ENCODE peak calls at places on chromosomes 11 and 22, in nine cellular contexts. One of them, this sample, is unnamed.

GRCh38 chr11:106585061-106585460 is 433.2 kb downstream of the GUCY1A2 start:
- DNase-seq in A549: no peak
- DNase-seq in HCT116: no peak
- DNase-seq in H1: no peak
- DNase-seq in SK-N-SH: peak
- DNase-seq in NB4: peak
- DNase-seq in endothelial cell of umbilical vein: no peak
- DNase-seq in K562: no peak
- DNase-seq in HepG2: peak
- DNase-seq in this sample: no peak

GRCh38 chr11:47593934-47594855 is at the start of gene C1QTNF4:
- DNase-seq in A549: no peak
- DNase-seq in HCT116: no peak
- DNase-seq in H1: peak
- DNase-seq in SK-N-SH: peak
- DNase-seq in NB4: no peak
- DNase-seq in endothelial cell of umbilical vein: no peak
- DNase-seq in K562: no peak
- DNase-seq in HepG2: no peak
- DNase-seq in this sample: peak

GRCh38 chr11:128946646-128947045 is 4.0 kb upstream of the TP53AIP1 start:
- DNase-seq in A549: no peak
- DNase-seq in HCT116: no peak
- DNase-seq in H1: no peak
- DNase-seq in SK-N-SH: no peak
- DNase-seq in NB4: no peak
- DNase-seq in endothelial cell of umbilical vein: no peak
- DNase-seq in K562: no peak
- DNase-seq in HepG2: no peak
- DNase-seq in this sample: no peak

GRCh38 chr22:20455709-20456063 is 18.1 kb upstream of the SCARF2 start:
- DNase-seq in A549: no peak
- DNase-seq in HCT116: no peak
- DNase-seq in H1: no peak
- DNase-seq in SK-N-SH: no peak
- DNase-seq in NB4: no peak
- DNase-seq in endothelial cell of umbilical vein: no peak
- DNase-seq in K562: no peak
- DNase-seq in HepG2: no peak
- DNase-seq in this sample: no peak

GRCh38 chr11:34614334-34615113 is 6.4 kb upstream of the EHF start:
- DNase-seq in A549: no peak
- DNase-seq in HCT116: no peak
- DNase-seq in H1: no peak
- DNase-seq in SK-N-SH: no peak
- DNase-seq in NB4: peak
- DNase-seq in endothelial cell of umbilical vein: no peak
- DNase-seq in K562: no peak
- DNase-seq in HepG2: no peak
- DNase-seq in this sample: no peak

GRCh38 chr11:107957109-107957588 is 28.9 kb downstream of the RAB39A start:
- DNase-seq in A549: no peak
- DNase-seq in HCT116: no peak
- DNase-seq in H1: no peak
- DNase-seq in SK-N-SH: peak
- DNase-seq in NB4: no peak
- DNase-seq in endothelial cell of umbilical vein: no peak
- DNase-seq in K562: no peak
- DNase-seq in HepG2: no peak
- DNase-seq in this sample: no peak

GRCh38 chr11:44065161-44065571 is 904 bp upstream of the ACCS start:
- DNase-seq in A549: no peak
- DNase-seq in HCT116: no peak
- DNase-seq in H1: no peak
- DNase-seq in SK-N-SH: no peak
- DNase-seq in NB4: no peak
- DNase-seq in endothelial cell of umbilical vein: no peak
- DNase-seq in K562: no peak
- DNase-seq in HepG2: no peak
- DNase-seq in this sample: no peak

GRCh38 chr11:83070878-83071640 is 638 bp downstream of the RAB30 start:
- DNase-seq in A549: peak
- DNase-seq in HCT116: no peak
- DNase-seq in H1: no peak
- DNase-seq in SK-N-SH: peak
- DNase-seq in NB4: no peak
- DNase-seq in endothelial cell of umbilical vein: no peak
- DNase-seq in K562: no peak
- DNase-seq in HepG2: no peak
- DNase-seq in this sample: peak

GRCh38 chr11:47652070-47652469 is 9.7 kb upstream of the MTCH2 start:
- DNase-seq in A549: no peak
- DNase-seq in HCT116: no peak
- DNase-seq in H1: no peak
- DNase-seq in SK-N-SH: no peak
- DNase-seq in NB4: no peak
- DNase-seq in endothelial cell of umbilical vein: no peak
- DNase-seq in K562: no peak
- DNase-seq in HepG2: no peak
- DNase-seq in this sample: no peak

GRCh38 chr11:12585861-12586260 is 88.4 kb upstream of the TEAD1 start:
- DNase-seq in A549: no peak
- DNase-seq in HCT116: no peak
- DNase-seq in H1: no peak
- DNase-seq in SK-N-SH: no peak
- DNase-seq in NB4: no peak
- DNase-seq in endothelial cell of umbilical vein: no peak
- DNase-seq in K562: no peak
- DNase-seq in HepG2: no peak
- DNase-seq in this sample: no peak

GRCh38 chr11:1327064-1327460 is 17.6 kb upstream of the TOLLIP start:
- DNase-seq in A549: no peak
- DNase-seq in HCT116: no peak
- DNase-seq in H1: no peak
- DNase-seq in SK-N-SH: no peak
- DNase-seq in NB4: no peak
- DNase-seq in endothelial cell of umbilical vein: no peak
- DNase-seq in K562: no peak
- DNase-seq in HepG2: no peak
- DNase-seq in this sample: no peak

GRCh38 chr11:120832609-120833221 is 191.2 kb upstream of the TBCEL start:
- DNase-seq in A549: no peak
- DNase-seq in HCT116: no peak
- DNase-seq in H1: no peak
- DNase-seq in SK-N-SH: no peak
- DNase-seq in NB4: no peak
- DNase-seq in endothelial cell of umbilical vein: no peak
- DNase-seq in K562: no peak
- DNase-seq in HepG2: no peak
- DNase-seq in this sample: no peak

GRCh38 chr11:650482-650881 is 13.4 kb downstream of the DRD4 start:
- DNase-seq in A549: no peak
- DNase-seq in HCT116: no peak
- DNase-seq in H1: no peak
- DNase-seq in SK-N-SH: no peak
- DNase-seq in NB4: no peak
- DNase-seq in endothelial cell of umbilical vein: no peak
- DNase-seq in K562: no peak
- DNase-seq in HepG2: no peak
- DNase-seq in this sample: no peak

GRCh38 chr11:10317776-10318526 is 13.1 kb downstream of the ADM start:
- DNase-seq in A549: no peak
- DNase-seq in HCT116: no peak
- DNase-seq in H1: no peak
- DNase-seq in SK-N-SH: no peak
- DNase-seq in NB4: no peak
- DNase-seq in endothelial cell of umbilical vein: no peak
- DNase-seq in K562: no peak
- DNase-seq in HepG2: no peak
- DNase-seq in this sample: no peak

GRCh38 chr11:45246241-45246640 is 39.9 kb downstream of the SYT13 start:
- DNase-seq in A549: no peak
- DNase-seq in HCT116: no peak
- DNase-seq in H1: no peak
- DNase-seq in SK-N-SH: no peak
- DNase-seq in NB4: no peak
- DNase-seq in endothelial cell of umbilical vein: no peak
- DNase-seq in K562: no peak
- DNase-seq in HepG2: no peak
- DNase-seq in this sample: no peak

GRCh38 chr11:103317118-103317517 is 207.9 kb downstream of the DYNC2H1 start:
- DNase-seq in A549: no peak
- DNase-seq in HCT116: no peak
- DNase-seq in H1: no peak
- DNase-seq in SK-N-SH: no peak
- DNase-seq in NB4: no peak
- DNase-seq in endothelial cell of umbilical vein: peak
- DNase-seq in K562: no peak
- DNase-seq in HepG2: no peak
- DNase-seq in this sample: no peak

GRCh38 chr22:42316988-42317387 is 46.5 kb upstream of the TCF20 start:
- DNase-seq in A549: no peak
- DNase-seq in HCT116: no peak
- DNase-seq in H1: no peak
- DNase-seq in SK-N-SH: no peak
- DNase-seq in NB4: peak
- DNase-seq in endothelial cell of umbilical vein: no peak
- DNase-seq in K562: peak
- DNase-seq in HepG2: no peak
- DNase-seq in this sample: no peak

GRCh38 chr11:133240908-133241307 is 291.4 kb downstream of the OPCML start:
- DNase-seq in A549: no peak
- DNase-seq in HCT116: no peak
- DNase-seq in H1: no peak
- DNase-seq in SK-N-SH: no peak
- DNase-seq in NB4: no peak
- DNase-seq in endothelial cell of umbilical vein: no peak
- DNase-seq in K562: no peak
- DNase-seq in HepG2: no peak
- DNase-seq in this sample: no peak

GRCh38 chr22:18968011-18968749 is 32.1 kb upstream of the PRODH start:
- DNase-seq in A549: no peak
- DNase-seq in HCT116: no peak
- DNase-seq in H1: peak
- DNase-seq in SK-N-SH: no peak
- DNase-seq in NB4: peak
- DNase-seq in endothelial cell of umbilical vein: no peak
- DNase-seq in K562: peak
- DNase-seq in HepG2: no peak
- DNase-seq in this sample: peak

GRCh38 chr11:7667460-7667859 is 5.8 kb downstream of the CYB5R2 start:
- DNase-seq in A549: no peak
- DNase-seq in HCT116: no peak
- DNase-seq in H1: peak
- DNase-seq in SK-N-SH: no peak
- DNase-seq in NB4: no peak
- DNase-seq in endothelial cell of umbilical vein: no peak
- DNase-seq in K562: no peak
- DNase-seq in HepG2: no peak
- DNase-seq in this sample: no peak

GRCh38 chr11:4704790-4705334 is 278 bp downstream of the MMP26 start:
- DNase-seq in A549: no peak
- DNase-seq in HCT116: no peak
- DNase-seq in H1: peak
- DNase-seq in SK-N-SH: no peak
- DNase-seq in NB4: peak
- DNase-seq in endothelial cell of umbilical vein: no peak
- DNase-seq in K562: no peak
- DNase-seq in HepG2: no peak
- DNase-seq in this sample: no peak

GRCh38 chr11:27582686-27583085 is 76.1 kb upstream of the LIN7C start:
- DNase-seq in A549: no peak
- DNase-seq in HCT116: no peak
- DNase-seq in H1: no peak
- DNase-seq in SK-N-SH: no peak
- DNase-seq in NB4: no peak
- DNase-seq in endothelial cell of umbilical vein: no peak
- DNase-seq in K562: no peak
- DNase-seq in HepG2: no peak
- DNase-seq in this sample: no peak
- TF ChIP-seq MAX in A549: no peak
- TF ChIP-seq MAX in HCT116: no peak
- TF ChIP-seq MAX in H1: no peak
- TF ChIP-seq MAX in SK-N-SH: no peak
- TF ChIP-seq MAX in NB4: no peak
- TF ChIP-seq MAX in endothelial cell of umbilical vein: no peak
- TF ChIP-seq MAX in K562: no peak
- TF ChIP-seq MAX in HepG2: no peak
- TF ChIP-seq MAX in this sample: no peak

DNA sequence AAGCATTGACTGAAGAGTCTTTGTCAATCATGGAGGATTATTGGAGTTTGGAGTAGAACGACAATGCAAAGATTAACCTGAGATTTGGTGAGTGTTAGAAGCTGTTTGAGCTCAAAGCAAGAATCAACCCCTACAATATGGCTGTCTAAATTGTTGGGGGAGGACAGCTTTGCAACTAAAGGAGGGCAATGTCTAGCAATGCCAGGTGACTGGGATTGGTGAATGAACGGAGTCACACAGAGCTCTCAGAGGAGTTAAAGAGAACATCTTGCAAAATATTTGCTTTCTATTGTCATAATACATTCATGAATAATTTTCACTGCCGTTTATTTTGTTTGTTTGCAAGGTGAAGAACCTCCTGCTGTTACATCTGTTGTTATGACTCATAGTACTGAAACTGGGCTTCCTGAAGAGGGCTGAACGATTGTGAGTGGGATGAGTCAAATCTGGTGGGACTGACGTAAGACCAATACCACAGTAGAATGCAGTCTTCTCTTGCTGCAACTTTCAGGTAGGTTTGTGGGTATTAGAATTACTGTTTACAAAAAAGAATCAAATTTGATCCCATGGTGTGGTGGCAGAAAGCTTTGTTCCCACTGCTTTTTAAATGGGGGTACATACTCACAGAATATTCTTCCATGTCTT is 281.9 kb downstream of the CADM1 start:
- DNase-seq in A549: peak
- DNase-seq in HCT116: no peak
- DNase-seq in H1: no peak
- DNase-seq in SK-N-SH: no peak
- DNase-seq in NB4: peak
- DNase-seq in endothelial cell of umbilical vein: peak
- DNase-seq in K562: peak
- DNase-seq in HepG2: peak
- DNase-seq in this sample: no peak
- TF ChIP-seq MAX in A549: peak
- TF ChIP-seq MAX in HCT116: no peak
- TF ChIP-seq MAX in H1: no peak
- TF ChIP-seq MAX in SK-N-SH: no peak
- TF ChIP-seq MAX in NB4: no peak
- TF ChIP-seq MAX in endothelial cell of umbilical vein: no peak
- TF ChIP-seq MAX in K562: no peak
- TF ChIP-seq MAX in HepG2: no peak
- TF ChIP-seq MAX in this sample: no peak

GRCh38 chr11:68412593-68413475 is 47.7 kb upstream of the PPP6R3 start:
- DNase-seq in A549: no peak
- DNase-seq in HCT116: no peak
- DNase-seq in H1: no peak
- DNase-seq in SK-N-SH: no peak
- DNase-seq in NB4: no peak
- DNase-seq in endothelial cell of umbilical vein: no peak
- DNase-seq in K562: no peak
- DNase-seq in HepG2: no peak
- DNase-seq in this sample: no peak
- TF ChIP-seq MAX in A549: no peak
- TF ChIP-seq MAX in HCT116: no peak
- TF ChIP-seq MAX in H1: no peak
- TF ChIP-seq MAX in SK-N-SH: no peak
- TF ChIP-seq MAX in NB4: no peak
- TF ChIP-seq MAX in endothelial cell of umbilical vein: no peak
- TF ChIP-seq MAX in K562: no peak
- TF ChIP-seq MAX in HepG2: no peak
- TF ChIP-seq MAX in this sample: no peak

GRCh38 chr11:90274362-90274761 is 51.5 kb upstream of the CHORDC1 start:
- DNase-seq in A549: no peak
- DNase-seq in HCT116: no peak
- DNase-seq in H1: no peak
- DNase-seq in SK-N-SH: no peak
- DNase-seq in NB4: no peak
- DNase-seq in endothelial cell of umbilical vein: no peak
- DNase-seq in K562: no peak
- DNase-seq in HepG2: no peak
- DNase-seq in this sample: no peak
- TF ChIP-seq MAX in A549: no peak
- TF ChIP-seq MAX in HCT116: no peak
- TF ChIP-seq MAX in H1: no peak
- TF ChIP-seq MAX in SK-N-SH: no peak
- TF ChIP-seq MAX in NB4: no peak
- TF ChIP-seq MAX in endothelial cell of umbilical vein: no peak
- TF ChIP-seq MAX in K562: no peak
- TF ChIP-seq MAX in HepG2: no peak
- TF ChIP-seq MAX in this sample: no peak

This sample was measured in WTC11.